ENCODE peak calls at places on chromosomes 4 and X, in four cellular contexts. One of them, this sample, is unnamed.

GRCh38 chrX:118181030-118181429 is 64.4 kb upstream of the KLHL13 start:
- DNase-seq in K562: no peak
- DNase-seq in HCT116: no peak
- DNase-seq in HepG2: no peak
- DNase-seq in this sample: no peak

GRCh38 chr4:138645289-138645688 is 370.3 kb upstream of the NOCT start:
- DNase-seq in K562: no peak
- DNase-seq in HepG2: no peak
- DNase-seq in HCT116: no peak
- DNase-seq in this sample: no peak

GRCh38 chrX:97587171-97587570 is 703.5 kb downstream of the RPA4 start:
- DNase-seq in HepG2: no peak
- DNase-seq in HCT116: no peak
- DNase-seq in K562: no peak
- DNase-seq in this sample: no peak

GRCh38 chr4:151004222-151004621 is 10.9 kb downstream of the LRBA start:
- DNase-seq in HCT116: peak
- DNase-seq in K562: no peak
- DNase-seq in HepG2: no peak
- DNase-seq in this sample: peak

GRCh38 chr4:154719087-154719486 is 24.7 kb upstream of the LRAT start:
- DNase-seq in HCT116: peak
- DNase-seq in HepG2: no peak
- DNase-seq in K562: no peak
- DNase-seq in this sample: no peak

GRCh38 chrX:37786666-37787337 is 6.9 kb downstream of the CYBB start:
- DNase-seq in K562: no peak
- DNase-seq in HepG2: no peak
- DNase-seq in HCT116: no peak
- DNase-seq in this sample: no peak

GRCh38 chr4:8291701-8292387 is 22.3 kb downstream of the HTRA3 start:
- DNase-seq in K562: no peak
- DNase-seq in HCT116: no peak
- DNase-seq in HepG2: no peak
- DNase-seq in this sample: no peak

GRCh38 chr4:152014280-152014679 is 253.5 kb upstream of the GATB start:
- DNase-seq in HepG2: no peak
- DNase-seq in HCT116: no peak
- DNase-seq in K562: no peak
- DNase-seq in this sample: no peak

GRCh38 chrX:6226646-6227444 is 1.8 kb downstream of the NLGN4X start:
- DNase-seq in HepG2: no peak
- DNase-seq in K562: no peak
- DNase-seq in HCT116: no peak
- DNase-seq in this sample: no peak

GRCh38 chrX:110791206-110791605 is 4.4 kb downstream of the CHRDL1 start:
- DNase-seq in HepG2: no peak
- DNase-seq in K562: no peak
- DNase-seq in HCT116: no peak
- DNase-seq in this sample: no peak

GRCh38 chrX:40095588-40096394 is 2.0 kb downstream of the BCOR start:
- DNase-seq in HCT116: no peak
- DNase-seq in K562: no peak
- DNase-seq in HepG2: no peak
- DNase-seq in this sample: no peak

GRCh38 chrX:149151805-149152757 is 353.0 kb downstream of the IDS start:
- DNase-seq in K562: no peak
- DNase-seq in HCT116: no peak
- DNase-seq in HepG2: no peak
- DNase-seq in this sample: no peak

GRCh38 chr4:170465434-170465833 is 375.7 kb upstream of the AADAT start:
- DNase-seq in HepG2: no peak
- DNase-seq in HCT116: no peak
- DNase-seq in K562: no peak
- DNase-seq in this sample: no peak

GRCh38 chr4:185011408-185011807 is 6.9 kb upstream of the HELT start:
- DNase-seq in K562: peak
- DNase-seq in HCT116: peak
- DNase-seq in HepG2: peak
- DNase-seq in this sample: no peak

GRCh38 chr4:12439633-12440305 is 1011.1 kb upstream of the HS3ST1 start:
- DNase-seq in K562: no peak
- DNase-seq in HCT116: no peak
- DNase-seq in HepG2: no peak
- DNase-seq in this sample: no peak
- TF ChIP-seq CTCF in K562: no peak
- TF ChIP-seq CTCF in HCT116: no peak
- TF ChIP-seq CTCF in HepG2: no peak
- TF ChIP-seq CTCF in this sample: no peak

GRCh38 chrX:20311505-20311904 is 44.8 kb upstream of the RPS6KA3 start:
- DNase-seq in K562: no peak
- DNase-seq in HepG2: no peak
- DNase-seq in HCT116: no peak
- DNase-seq in this sample: no peak

GRCh38 chrX:20317873-20318272 is 51.2 kb upstream of the RPS6KA3 start:
- DNase-seq in HCT116: no peak
- DNase-seq in HepG2: no peak
- DNase-seq in K562: no peak
- DNase-seq in this sample: no peak

GRCh38 chrX:20312018-20312417 is 45.3 kb upstream of the RPS6KA3 start:
- DNase-seq in K562: no peak
- DNase-seq in HepG2: no peak
- DNase-seq in HCT116: no peak
- DNase-seq in this sample: no peak

GRCh38 chrX:20315140-20315539 is 48.4 kb upstream of the RPS6KA3 start:
- DNase-seq in HCT116: no peak
- DNase-seq in K562: no peak
- DNase-seq in HepG2: no peak
- DNase-seq in this sample: no peak

GRCh38 chrX:20313889-20314288 is 47.2 kb upstream of the RPS6KA3 start:
- DNase-seq in HCT116: no peak
- DNase-seq in HepG2: no peak
- DNase-seq in K562: no peak
- DNase-seq in this sample: no peak
- H3K27ac ChIP-seq in HCT116: no peak
- H3K27ac ChIP-seq in HepG2: no peak
- H3K27ac ChIP-seq in K562: no peak
- H3K27ac ChIP-seq in this sample: no peak

DNA sequence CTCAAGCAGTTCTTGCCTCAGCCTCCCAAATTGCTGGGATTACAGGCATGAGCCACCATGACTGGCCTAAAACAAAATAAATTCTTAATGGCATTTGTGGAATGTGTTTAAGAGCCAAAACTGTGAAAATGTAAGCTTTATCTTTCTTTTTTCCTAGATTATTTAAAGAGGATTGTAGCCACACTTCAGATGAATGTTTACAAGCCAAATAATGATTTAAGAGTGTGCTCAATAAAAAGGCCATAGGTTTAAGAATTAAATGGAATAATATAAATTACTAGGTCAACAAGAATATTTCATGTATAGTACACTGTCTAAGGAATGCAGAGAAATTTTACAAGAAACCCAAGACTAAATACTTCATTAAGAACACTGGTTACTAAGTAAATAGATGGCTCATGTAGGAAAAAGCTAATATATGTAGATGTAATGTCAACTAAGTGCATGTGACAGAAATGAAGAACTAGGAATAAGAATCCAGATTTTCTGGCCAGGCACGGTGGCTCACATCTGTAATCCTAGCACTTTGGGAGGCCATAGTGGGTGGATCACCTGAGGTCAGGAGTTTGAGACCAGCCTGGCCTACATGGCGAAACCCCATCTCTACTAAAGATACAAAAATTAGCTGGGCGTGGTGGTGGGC is 21.3 kb upstream of the UGDH start:
- DNase-seq in HepG2: no peak
- DNase-seq in HCT116: no peak
- DNase-seq in K562: no peak
- DNase-seq in this sample: no peak
- TF ChIP-seq TCF7L2 in HepG2: no peak
- TF ChIP-seq TCF7L2 in HCT116: no peak
- TF ChIP-seq TCF7L2 in K562: no peak
- TF ChIP-seq TCF7L2 in this sample: no peak

DNA sequence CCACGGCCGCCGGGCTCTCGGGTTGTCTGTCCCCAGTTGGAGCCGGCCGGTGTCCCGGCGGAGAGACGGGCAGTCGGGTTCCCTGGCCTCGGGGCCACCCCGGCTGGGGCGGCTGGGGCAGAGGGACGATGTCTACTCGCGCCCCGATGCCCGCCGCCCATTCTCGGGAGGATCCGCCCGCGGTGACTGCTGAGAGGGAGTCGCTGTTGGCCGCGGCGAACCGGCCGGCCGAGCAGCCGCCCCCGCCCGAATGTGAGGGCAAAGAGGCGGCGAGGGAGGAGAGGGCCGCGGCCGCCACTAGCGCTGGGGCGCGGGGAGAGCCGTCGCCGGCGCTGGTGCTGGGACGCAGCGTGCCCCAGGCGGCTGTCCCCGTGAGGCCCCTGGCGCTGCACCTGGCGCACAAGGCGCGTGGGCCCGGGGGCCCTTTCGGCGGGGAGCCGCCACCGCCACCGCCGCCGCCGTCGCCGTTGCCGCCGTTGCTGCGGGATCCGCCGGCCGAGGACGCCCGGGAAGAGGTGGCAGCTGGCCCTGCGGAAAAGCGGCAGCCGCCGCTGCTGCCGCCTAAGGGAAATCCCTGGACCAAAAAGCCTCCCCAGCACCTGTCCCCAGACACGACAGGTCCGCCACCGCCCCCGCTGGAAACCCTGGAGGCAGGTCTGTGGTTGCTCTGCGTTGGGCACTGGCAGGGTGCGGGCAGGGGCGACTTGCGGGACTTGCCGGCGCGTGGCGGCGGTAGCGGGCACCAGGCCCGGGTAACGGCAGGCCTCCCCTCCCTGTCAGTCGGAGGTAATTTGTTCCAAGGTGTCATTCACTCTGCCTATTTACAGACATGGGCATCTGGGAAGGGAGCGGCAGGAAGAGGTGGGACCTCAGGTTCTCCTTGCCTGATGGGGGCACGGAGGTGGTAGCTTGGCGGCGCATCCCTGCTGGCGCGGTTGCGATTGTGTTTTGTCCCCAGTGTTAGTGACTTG is 739 bp downstream of the LARP1B start:
- DNase-seq in HepG2: peak
- DNase-seq in HCT116: peak
- DNase-seq in K562: peak
- DNase-seq in this sample: no peak
- TF ChIP-seq CTCF in HepG2: peak
- TF ChIP-seq CTCF in HCT116: no peak
- TF ChIP-seq CTCF in K562: no peak
- TF ChIP-seq CTCF in this sample: peak

DNA sequence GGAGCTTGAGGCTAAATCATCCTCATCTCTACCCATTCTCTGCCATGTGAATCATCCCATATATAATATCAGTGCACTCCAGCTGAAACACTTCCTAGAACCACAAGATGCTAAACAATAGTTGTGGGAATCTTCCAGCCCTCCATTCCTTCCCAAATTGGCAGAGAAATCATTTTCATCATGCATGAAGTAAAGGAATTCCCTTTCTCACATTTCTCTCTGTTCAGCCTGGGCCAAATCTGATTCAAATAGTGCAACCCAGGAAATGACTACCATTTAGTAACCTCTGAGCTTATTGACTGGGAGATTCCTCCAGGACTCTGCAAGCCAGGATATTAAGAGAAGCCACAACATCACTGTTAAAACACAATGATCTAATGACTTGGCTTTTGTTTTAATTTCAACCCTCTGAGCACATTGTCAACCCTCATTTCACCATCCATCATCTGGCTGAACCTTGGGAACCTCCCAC is 133.7 kb downstream of the TET2 start:
- DNase-seq in HepG2: no peak
- DNase-seq in K562: no peak
- DNase-seq in HCT116: no peak
- DNase-seq in this sample: no peak
- H3K27ac ChIP-seq in HepG2: no peak
- H3K27ac ChIP-seq in K562: no peak
- H3K27ac ChIP-seq in HCT116: no peak
- H3K27ac ChIP-seq in this sample: no peak